ENCODE peak calls at places on chromosomes 3 and 15, in seven cellular contexts. One of them, this sample, is unnamed.

GRCh38 chr15:32683906-32684584 is 33.8 kb upstream of the GREM1 start:
- DNase-seq in stimulated activated naive B cell treated with anti-CD40 and anti-IgM and Interleukin-4, amounts not matched to agents 10 μg/mL and 1 μg/mL and 100 μg/mL, for 72 hours: no peak
- DNase-seq in sciatic nerve: no peak
- DNase-seq in heart right ventricle: no peak
- DNase-seq in foreskin fibroblast: peak; percentile 96
- DNase-seq in AG10803: peak; percentile 99
- DNase-seq in A172: peak; percentile 96
- DNase-seq in this sample: peak; percentile 80

GRCh38 chr3:147400999-147401398 is 5.3 kb downstream of the ZIC4 start:
- DNase-seq in stimulated activated naive B cell treated with anti-CD40 and anti-IgM and Interleukin-4, amounts not matched to agents 10 μg/mL and 1 μg/mL and 100 μg/mL, for 72 hours: no peak
- DNase-seq in AG10803: no peak
- DNase-seq in sciatic nerve: no peak
- DNase-seq in foreskin fibroblast: no peak
- DNase-seq in A172: no peak
- DNase-seq in heart right ventricle: no peak
- DNase-seq in this sample: no peak

GRCh38 chr3:113495035-113495434 is 19.9 kb downstream of the SPICE1 start:
- DNase-seq in foreskin fibroblast: peak; percentile 57
- DNase-seq in stimulated activated naive B cell treated with anti-CD40 and anti-IgM and Interleukin-4, amounts not matched to agents 10 μg/mL and 1 μg/mL and 100 μg/mL, for 72 hours: no peak
- DNase-seq in heart right ventricle: no peak
- DNase-seq in AG10803: peak; percentile 30
- DNase-seq in sciatic nerve: no peak
- DNase-seq in A172: peak; percentile 32
- DNase-seq in this sample: peak; percentile 30

GRCh38 chr3:194312743-194313281 is 38.3 kb downstream of the CPN2 start:
- DNase-seq in stimulated activated naive B cell treated with anti-CD40 and anti-IgM and Interleukin-4, amounts not matched to agents 10 μg/mL and 1 μg/mL and 100 μg/mL, for 72 hours: no peak
- DNase-seq in sciatic nerve: peak; percentile 79
- DNase-seq in A172: peak; percentile 87
- DNase-seq in AG10803: peak; percentile 80
- DNase-seq in heart right ventricle: peak; percentile 42
- DNase-seq in foreskin fibroblast: peak; percentile 34
- DNase-seq in this sample: no peak

GRCh38 chr15:36903922-36904479 is 196.3 kb downstream of the MEIS2 start:
- DNase-seq in heart right ventricle: no peak
- DNase-seq in AG10803: no peak
- DNase-seq in foreskin fibroblast: no peak
- DNase-seq in stimulated activated naive B cell treated with anti-CD40 and anti-IgM and Interleukin-4, amounts not matched to agents 10 μg/mL and 1 μg/mL and 100 μg/mL, for 72 hours: no peak
- DNase-seq in sciatic nerve: no peak
- DNase-seq in A172: no peak
- DNase-seq in this sample: peak; percentile 29

GRCh38 chr3:71150293-71150954 is 433.1 kb downstream of the FOXP1 start:
- DNase-seq in stimulated activated naive B cell treated with anti-CD40 and anti-IgM and Interleukin-4, amounts not matched to agents 10 μg/mL and 1 μg/mL and 100 μg/mL, for 72 hours: no peak
- DNase-seq in sciatic nerve: no peak
- DNase-seq in heart right ventricle: no peak
- DNase-seq in foreskin fibroblast: peak; percentile 34
- DNase-seq in A172: no peak
- DNase-seq in AG10803: no peak
- DNase-seq in this sample: no peak

GRCh38 chr3:177610677-177611654 is 413.7 kb upstream of the TBL1XR1 start:
- DNase-seq in AG10803: no peak
- DNase-seq in A172: no peak
- DNase-seq in stimulated activated naive B cell treated with anti-CD40 and anti-IgM and Interleukin-4, amounts not matched to agents 10 μg/mL and 1 μg/mL and 100 μg/mL, for 72 hours: no peak
- DNase-seq in heart right ventricle: no peak
- DNase-seq in sciatic nerve: no peak
- DNase-seq in foreskin fibroblast: no peak
- DNase-seq in this sample: no peak

GRCh38 chr15:58553365-58553918 is 121.7 kb downstream of the LIPC start:
- DNase-seq in foreskin fibroblast: no peak
- DNase-seq in sciatic nerve: peak; percentile 7
- DNase-seq in AG10803: no peak
- DNase-seq in A172: no peak
- DNase-seq in stimulated activated naive B cell treated with anti-CD40 and anti-IgM and Interleukin-4, amounts not matched to agents 10 μg/mL and 1 μg/mL and 100 μg/mL, for 72 hours: no peak
- DNase-seq in heart right ventricle: no peak
- DNase-seq in this sample: no peak

GRCh38 chr3:132980102-132980501 is 58.1 kb upstream of the TMEM108 start:
- DNase-seq in sciatic nerve: no peak
- DNase-seq in stimulated activated naive B cell treated with anti-CD40 and anti-IgM and Interleukin-4, amounts not matched to agents 10 μg/mL and 1 μg/mL and 100 μg/mL, for 72 hours: no peak
- DNase-seq in foreskin fibroblast: no peak
- DNase-seq in A172: no peak
- DNase-seq in AG10803: no peak
- DNase-seq in heart right ventricle: no peak
- DNase-seq in this sample: no peak

GRCh38 chr15:68278345-68279217 is 1.0 kb downstream of the FEM1B start:
- DNase-seq in heart right ventricle: no peak
- DNase-seq in foreskin fibroblast: peak; percentile 37
- DNase-seq in A172: peak; percentile 18
- DNase-seq in sciatic nerve: no peak
- DNase-seq in stimulated activated naive B cell treated with anti-CD40 and anti-IgM and Interleukin-4, amounts not matched to agents 10 μg/mL and 1 μg/mL and 100 μg/mL, for 72 hours: no peak
- DNase-seq in AG10803: no peak
- DNase-seq in this sample: peak; percentile 24

GRCh38 chr3:65914032-65914739 is 124.5 kb downstream of the MAGI1 start:
- DNase-seq in sciatic nerve: no peak
- DNase-seq in heart right ventricle: no peak
- DNase-seq in stimulated activated naive B cell treated with anti-CD40 and anti-IgM and Interleukin-4, amounts not matched to agents 10 μg/mL and 1 μg/mL and 100 μg/mL, for 72 hours: no peak
- DNase-seq in foreskin fibroblast: peak; percentile 37
- DNase-seq in AG10803: no peak
- DNase-seq in A172: no peak
- DNase-seq in this sample: no peak

GRCh38 chr3:24682141-24682547 is 187.5 kb upstream of the THRB start:
- DNase-seq in AG10803: peak; percentile 98
- DNase-seq in stimulated activated naive B cell treated with anti-CD40 and anti-IgM and Interleukin-4, amounts not matched to agents 10 μg/mL and 1 μg/mL and 100 μg/mL, for 72 hours: no peak
- DNase-seq in foreskin fibroblast: peak; percentile 69
- DNase-seq in sciatic nerve: no peak
- DNase-seq in heart right ventricle: no peak
- DNase-seq in A172: no peak
- DNase-seq in this sample: peak; percentile 28

GRCh38 chr3:18725668-18726407 is 300.7 kb upstream of the SATB1 start:
- DNase-seq in sciatic nerve: no peak
- DNase-seq in foreskin fibroblast: no peak
- DNase-seq in heart right ventricle: no peak
- DNase-seq in A172: no peak
- DNase-seq in stimulated activated naive B cell treated with anti-CD40 and anti-IgM and Interleukin-4, amounts not matched to agents 10 μg/mL and 1 μg/mL and 100 μg/mL, for 72 hours: no peak
- DNase-seq in AG10803: no peak
- DNase-seq in this sample: no peak

GRCh38 chr15:49370782-49371181 is 52.3 kb upstream of the FGF7 start:
- DNase-seq in heart right ventricle: no peak
- DNase-seq in A172: no peak
- DNase-seq in foreskin fibroblast: peak; percentile 57
- DNase-seq in sciatic nerve: no peak
- DNase-seq in AG10803: peak; percentile 11
- DNase-seq in stimulated activated naive B cell treated with anti-CD40 and anti-IgM and Interleukin-4, amounts not matched to agents 10 μg/mL and 1 μg/mL and 100 μg/mL, for 72 hours: no peak
- DNase-seq in this sample: no peak

GRCh38 chr3:169668081-169668956 is 4.8 kb upstream of the MECOM start:
- DNase-seq in AG10803: no peak
- DNase-seq in foreskin fibroblast: peak; percentile 58
- DNase-seq in A172: no peak
- DNase-seq in heart right ventricle: peak; percentile 50
- DNase-seq in stimulated activated naive B cell treated with anti-CD40 and anti-IgM and Interleukin-4, amounts not matched to agents 10 μg/mL and 1 μg/mL and 100 μg/mL, for 72 hours: no peak
- DNase-seq in sciatic nerve: no peak
- DNase-seq in this sample: peak; percentile 32

GRCh38 chr15:70142072-70142321 is 44.3 kb upstream of the TLE3 start:
- DNase-seq in heart right ventricle: no peak
- DNase-seq in stimulated activated naive B cell treated with anti-CD40 and anti-IgM and Interleukin-4, amounts not matched to agents 10 μg/mL and 1 μg/mL and 100 μg/mL, for 72 hours: no peak
- DNase-seq in sciatic nerve: no peak
- DNase-seq in A172: no peak
- DNase-seq in AG10803: no peak
- DNase-seq in foreskin fibroblast: no peak
- DNase-seq in this sample: no peak

GRCh38 chr3:56467801-56468183 is 475 bp downstream of the ERC2 start:
- DNase-seq in stimulated activated naive B cell treated with anti-CD40 and anti-IgM and Interleukin-4, amounts not matched to agents 10 μg/mL and 1 μg/mL and 100 μg/mL, for 72 hours: no peak
- DNase-seq in sciatic nerve: no peak
- DNase-seq in AG10803: no peak
- DNase-seq in heart right ventricle: no peak
- DNase-seq in foreskin fibroblast: peak; percentile 17
- DNase-seq in A172: no peak
- DNase-seq in this sample: no peak

GRCh38 chr3:83770664-83771402 is 1188.0 kb upstream of the CADM2 start:
- DNase-seq in stimulated activated naive B cell treated with anti-CD40 and anti-IgM and Interleukin-4, amounts not matched to agents 10 μg/mL and 1 μg/mL and 100 μg/mL, for 72 hours: no peak
- DNase-seq in A172: peak; percentile 4
- DNase-seq in sciatic nerve: no peak
- DNase-seq in foreskin fibroblast: no peak
- DNase-seq in heart right ventricle: no peak
- DNase-seq in AG10803: no peak
- DNase-seq in this sample: no peak

GRCh38 chr15:52281085-52282035 is 14.2 kb downstream of the MYO5C start:
- DNase-seq in heart right ventricle: peak; percentile 34
- DNase-seq in foreskin fibroblast: peak; percentile 25
- DNase-seq in stimulated activated naive B cell treated with anti-CD40 and anti-IgM and Interleukin-4, amounts not matched to agents 10 μg/mL and 1 μg/mL and 100 μg/mL, for 72 hours: no peak
- DNase-seq in AG10803: no peak
- DNase-seq in A172: no peak
- DNase-seq in sciatic nerve: no peak
- DNase-seq in this sample: no peak

GRCh38 chr3:159760056-159760455 is 228.6 kb upstream of the IL12A start:
- DNase-seq in A172: no peak
- DNase-seq in foreskin fibroblast: peak; percentile 38
- DNase-seq in AG10803: no peak
- DNase-seq in sciatic nerve: no peak
- DNase-seq in heart right ventricle: no peak
- DNase-seq in stimulated activated naive B cell treated with anti-CD40 and anti-IgM and Interleukin-4, amounts not matched to agents 10 μg/mL and 1 μg/mL and 100 μg/mL, for 72 hours: no peak
- DNase-seq in this sample: no peak

GRCh38 chr3:185824467-185825378 is at the start of gene IGF2BP2:
- DNase-seq in foreskin fibroblast: peak; percentile 97
- DNase-seq in A172: peak; percentile 62
- DNase-seq in sciatic nerve: peak; percentile 86
- DNase-seq in AG10803: peak; percentile 88
- DNase-seq in heart right ventricle: peak; percentile 73
- DNase-seq in stimulated activated naive B cell treated with anti-CD40 and anti-IgM and Interleukin-4, amounts not matched to agents 10 μg/mL and 1 μg/mL and 100 μg/mL, for 72 hours: peak; percentile 31
- DNase-seq in this sample: peak; percentile 65

GRCh38 chr15:50304856-50305255 is 39.3 kb upstream of the HDC start:
- DNase-seq in sciatic nerve: no peak
- DNase-seq in foreskin fibroblast: peak; percentile 7
- DNase-seq in stimulated activated naive B cell treated with anti-CD40 and anti-IgM and Interleukin-4, amounts not matched to agents 10 μg/mL and 1 μg/mL and 100 μg/mL, for 72 hours: no peak
- DNase-seq in A172: no peak
- DNase-seq in heart right ventricle: no peak
- DNase-seq in AG10803: peak; percentile 49
- DNase-seq in this sample: no peak

GRCh38 chr3:179149239-179149887 is 1.2 kb downstream of the PIK3CA start:
- DNase-seq in AG10803: peak; percentile 31
- DNase-seq in foreskin fibroblast: peak; percentile 58
- DNase-seq in sciatic nerve: no peak
- DNase-seq in heart right ventricle: no peak
- DNase-seq in stimulated activated naive B cell treated with anti-CD40 and anti-IgM and Interleukin-4, amounts not matched to agents 10 μg/mL and 1 μg/mL and 100 μg/mL, for 72 hours: peak; percentile 71
- DNase-seq in A172: peak; percentile 44
- DNase-seq in this sample: peak; percentile 10

This sample was measured in RWPE1.